ENCODE peak calls at places on chromosome 16, in nine cellular contexts. One of them, this sample, is unnamed.

GRCh38 chr16:3171181-3171854 is 16.7 kb upstream of the OR1F1 start:
- DNase-seq in OCI-LY7: no peak
- DNase-seq in lower lobe of right lung: peak; percentile 39
- DNase-seq in WTC11: peak; percentile 72
- DNase-seq in foreskin fibroblast: no peak
- DNase-seq in GM12865: peak; percentile 72
- DNase-seq in GM10248: peak; percentile 77
- DNase-seq in esophagus muscularis mucosa: no peak
- DNase-seq in lower leg skin: no peak
- DNase-seq in this sample: no peak

GRCh38 chr16:70657956-70658355 is 11.6 kb downstream of the IL34 start:
- DNase-seq in OCI-LY7: no peak
- DNase-seq in lower lobe of right lung: no peak
- DNase-seq in WTC11: no peak
- DNase-seq in foreskin fibroblast: no peak
- DNase-seq in GM12865: no peak
- DNase-seq in GM10248: no peak
- DNase-seq in esophagus muscularis mucosa: no peak
- DNase-seq in lower leg skin: no peak
- DNase-seq in this sample: no peak

GRCh38 chr16:23572394-23572793 is 14.9 kb downstream of the UBFD1 start:
- DNase-seq in OCI-LY7: no peak
- DNase-seq in lower lobe of right lung: no peak
- DNase-seq in WTC11: no peak
- DNase-seq in foreskin fibroblast: no peak
- DNase-seq in GM12865: no peak
- DNase-seq in GM10248: no peak
- DNase-seq in esophagus muscularis mucosa: no peak
- DNase-seq in lower leg skin: no peak
- DNase-seq in this sample: no peak

GRCh38 chr16:7055443-7055842 is 277.2 kb upstream of the RBFOX1 start:
- DNase-seq in OCI-LY7: no peak
- DNase-seq in lower lobe of right lung: no peak
- DNase-seq in WTC11: no peak
- DNase-seq in foreskin fibroblast: no peak
- DNase-seq in GM12865: no peak
- DNase-seq in GM10248: no peak
- DNase-seq in esophagus muscularis mucosa: no peak
- DNase-seq in lower leg skin: no peak
- DNase-seq in this sample: no peak

GRCh38 chr16:25512041-25512440 is 179.7 kb upstream of the HS3ST4 start:
- DNase-seq in OCI-LY7: no peak
- DNase-seq in lower lobe of right lung: no peak
- DNase-seq in WTC11: no peak
- DNase-seq in foreskin fibroblast: no peak
- DNase-seq in GM12865: no peak
- DNase-seq in GM10248: no peak
- DNase-seq in esophagus muscularis mucosa: no peak
- DNase-seq in lower leg skin: no peak
- DNase-seq in this sample: no peak

GRCh38 chr16:1125471-1125870 is 27.4 kb upstream of the CACNA1H start:
- DNase-seq in OCI-LY7: no peak
- DNase-seq in lower lobe of right lung: no peak
- DNase-seq in WTC11: no peak
- DNase-seq in foreskin fibroblast: no peak
- DNase-seq in GM12865: no peak
- DNase-seq in GM10248: no peak
- DNase-seq in esophagus muscularis mucosa: no peak
- DNase-seq in lower leg skin: no peak
- DNase-seq in this sample: no peak

GRCh38 chr16:28317040-28317880 is 24.9 kb downstream of the SBK1 start:
- DNase-seq in OCI-LY7: peak; percentile 73
- DNase-seq in lower lobe of right lung: peak; percentile 72
- DNase-seq in WTC11: peak; percentile 84
- DNase-seq in foreskin fibroblast: peak; percentile 21
- DNase-seq in GM12865: peak; percentile 60
- DNase-seq in GM10248: peak; percentile 83
- DNase-seq in esophagus muscularis mucosa: no peak
- DNase-seq in lower leg skin: no peak
- DNase-seq in this sample: peak; percentile 75

GRCh38 chr16:69100046-69100765 is 5.2 kb upstream of the HAS3 start:
- DNase-seq in OCI-LY7: no peak
- DNase-seq in lower lobe of right lung: no peak
- DNase-seq in WTC11: no peak
- DNase-seq in foreskin fibroblast: no peak
- DNase-seq in GM12865: no peak
- DNase-seq in GM10248: no peak
- DNase-seq in esophagus muscularis mucosa: no peak
- DNase-seq in lower leg skin: no peak
- DNase-seq in this sample: no peak

GRCh38 chr16:47778106-47778803 is 317.1 kb downstream of the PHKB start:
- DNase-seq in OCI-LY7: no peak
- DNase-seq in lower lobe of right lung: no peak
- DNase-seq in WTC11: no peak
- DNase-seq in foreskin fibroblast: no peak
- DNase-seq in GM12865: no peak
- DNase-seq in GM10248: no peak
- DNase-seq in esophagus muscularis mucosa: no peak
- DNase-seq in lower leg skin: no peak
- DNase-seq in this sample: no peak

GRCh38 chr16:23807028-23807427 is 28.8 kb upstream of the PRKCB start:
- DNase-seq in OCI-LY7: peak; percentile 77
- DNase-seq in lower lobe of right lung: peak; percentile 45
- DNase-seq in WTC11: no peak
- DNase-seq in foreskin fibroblast: no peak
- DNase-seq in GM12865: peak; percentile 37
- DNase-seq in GM10248: no peak
- DNase-seq in esophagus muscularis mucosa: no peak
- DNase-seq in lower leg skin: peak; percentile 14
- DNase-seq in this sample: no peak

GRCh38 chr16:57912529-57913260 is 58.2 kb downstream of the CNGB1 start:
- DNase-seq in OCI-LY7: no peak
- DNase-seq in lower lobe of right lung: no peak
- DNase-seq in WTC11: no peak
- DNase-seq in foreskin fibroblast: no peak
- DNase-seq in GM12865: no peak
- DNase-seq in GM10248: no peak
- DNase-seq in esophagus muscularis mucosa: no peak
- DNase-seq in lower leg skin: no peak
- DNase-seq in this sample: no peak

GRCh38 chr16:23172549-23172948 is 10.0 kb upstream of the SCNN1G start:
- DNase-seq in OCI-LY7: no peak
- DNase-seq in lower lobe of right lung: no peak
- DNase-seq in WTC11: no peak
- DNase-seq in foreskin fibroblast: no peak
- DNase-seq in GM12865: no peak
- DNase-seq in GM10248: no peak
- DNase-seq in esophagus muscularis mucosa: no peak
- DNase-seq in lower leg skin: peak; percentile 75
- DNase-seq in this sample: no peak

GRCh38 chr16:546909-547770 is 13.1 kb upstream of the PRR35 start:
- DNase-seq in OCI-LY7: no peak
- DNase-seq in lower lobe of right lung: peak; percentile 78
- DNase-seq in WTC11: peak; percentile 88
- DNase-seq in foreskin fibroblast: no peak
- DNase-seq in GM12865: no peak
- DNase-seq in GM10248: no peak
- DNase-seq in esophagus muscularis mucosa: no peak
- DNase-seq in lower leg skin: no peak
- DNase-seq in this sample: peak; percentile 61

DNA sequence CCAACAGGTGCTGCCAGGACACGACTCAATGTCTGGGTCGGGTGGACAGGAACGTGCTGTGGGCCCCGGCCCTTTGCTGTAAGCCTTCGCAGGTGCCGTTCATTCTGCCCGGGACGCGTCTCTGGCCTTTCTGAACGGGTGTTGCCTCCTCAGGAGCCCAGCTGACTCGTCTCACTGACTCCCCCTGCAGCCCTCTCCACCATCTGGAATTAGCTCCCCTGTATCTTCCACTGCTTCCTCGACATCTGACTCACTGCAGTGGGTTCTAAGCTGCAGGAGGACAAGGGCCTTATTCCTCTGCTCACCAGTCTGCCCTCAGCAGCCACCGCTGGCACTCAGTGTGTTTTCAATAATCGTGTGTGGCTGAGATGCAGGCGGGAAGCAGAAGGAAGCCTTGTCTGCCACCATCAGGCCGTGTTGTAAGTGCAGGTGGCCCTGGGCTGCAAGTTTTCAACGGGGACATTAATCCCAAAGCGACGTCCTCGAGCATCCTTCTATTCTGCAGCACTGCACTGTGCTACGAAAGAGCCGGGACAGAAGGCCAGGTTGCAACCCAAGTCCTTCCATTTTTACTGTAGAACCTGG is 256.2 kb downstream of the FOXL1 start:
- DNase-seq in OCI-LY7: no peak
- DNase-seq in lower lobe of right lung: no peak
- DNase-seq in WTC11: peak; percentile 60
- DNase-seq in foreskin fibroblast: no peak
- DNase-seq in GM12865: no peak
- DNase-seq in GM10248: no peak
- DNase-seq in esophagus muscularis mucosa: no peak
- DNase-seq in lower leg skin: no peak
- DNase-seq in this sample: peak; percentile 30
- TF ChIP-seq CTCF in OCI-LY7: no peak
- TF ChIP-seq CTCF in lower lobe of right lung: no peak
- TF ChIP-seq CTCF in WTC11: no peak
- TF ChIP-seq CTCF in foreskin fibroblast: peak; percentile 10
- TF ChIP-seq CTCF in GM12865: no peak
- TF ChIP-seq CTCF in GM10248: no peak
- TF ChIP-seq CTCF in esophagus muscularis mucosa: no peak
- TF ChIP-seq CTCF in lower leg skin: no peak
- TF ChIP-seq CTCF in this sample: no peak

DNA sequence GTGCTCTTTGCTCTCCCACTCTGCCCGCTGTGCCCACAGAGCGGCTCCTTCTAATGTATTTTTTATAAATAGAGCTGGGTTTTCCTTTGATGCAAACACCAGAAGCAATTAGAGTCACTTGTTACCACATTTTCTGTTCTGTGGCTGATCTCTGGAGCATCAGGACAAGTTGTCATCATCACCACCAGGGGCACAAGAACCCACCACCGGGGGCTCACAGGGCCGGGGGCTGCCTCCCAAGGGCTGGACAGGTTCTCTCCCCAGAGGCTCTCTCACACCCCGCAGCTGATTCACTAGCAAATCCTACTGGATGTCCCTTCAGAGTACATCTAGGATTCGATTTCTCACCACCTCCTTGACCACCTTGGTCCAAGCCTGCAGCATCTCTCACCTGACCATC is 18.5 kb downstream of the C16orf82 start:
- DNase-seq in OCI-LY7: no peak
- DNase-seq in lower lobe of right lung: no peak
- DNase-seq in WTC11: peak; percentile 38
- DNase-seq in foreskin fibroblast: no peak
- DNase-seq in GM12865: no peak
- DNase-seq in GM10248: no peak
- DNase-seq in esophagus muscularis mucosa: no peak
- DNase-seq in lower leg skin: no peak
- DNase-seq in this sample: no peak
- TF ChIP-seq CTCF in OCI-LY7: peak; percentile 21
- TF ChIP-seq CTCF in lower lobe of right lung: no peak
- TF ChIP-seq CTCF in WTC11: peak; percentile 23
- TF ChIP-seq CTCF in foreskin fibroblast: no peak
- TF ChIP-seq CTCF in GM12865: no peak
- TF ChIP-seq CTCF in GM10248: no peak
- TF ChIP-seq CTCF in esophagus muscularis mucosa: no peak
- TF ChIP-seq CTCF in lower leg skin: no peak
- TF ChIP-seq CTCF in this sample: no peak

GRCh38 chr16:80616362-80616761 is 75.6 kb downstream of the DYNLRB2 start:
- DNase-seq in OCI-LY7: no peak
- DNase-seq in lower lobe of right lung: no peak
- DNase-seq in WTC11: no peak
- DNase-seq in foreskin fibroblast: no peak
- DNase-seq in GM12865: no peak
- DNase-seq in GM10248: no peak
- DNase-seq in esophagus muscularis mucosa: peak; percentile 60
- DNase-seq in lower leg skin: no peak
- DNase-seq in this sample: no peak

GRCh38 chr16:80612461-80613017 is 71.7 kb downstream of the DYNLRB2 start:
- DNase-seq in OCI-LY7: no peak
- DNase-seq in lower lobe of right lung: no peak
- DNase-seq in WTC11: no peak
- DNase-seq in foreskin fibroblast: no peak
- DNase-seq in GM12865: no peak
- DNase-seq in GM10248: peak; percentile 10
- DNase-seq in esophagus muscularis mucosa: peak; percentile 77
- DNase-seq in lower leg skin: peak; percentile 73
- DNase-seq in this sample: no peak

GRCh38 chr16:80611930-80612327 is 71.1 kb downstream of the DYNLRB2 start:
- DNase-seq in OCI-LY7: no peak
- DNase-seq in lower lobe of right lung: no peak
- DNase-seq in WTC11: no peak
- DNase-seq in foreskin fibroblast: no peak
- DNase-seq in GM12865: no peak
- DNase-seq in GM10248: peak; percentile 13
- DNase-seq in esophagus muscularis mucosa: no peak
- DNase-seq in lower leg skin: peak; percentile 39
- DNase-seq in this sample: no peak

GRCh38 chr16:80615751-80616150 is 75.0 kb downstream of the DYNLRB2 start:
- DNase-seq in OCI-LY7: no peak
- DNase-seq in lower lobe of right lung: no peak
- DNase-seq in WTC11: no peak
- DNase-seq in foreskin fibroblast: no peak
- DNase-seq in GM12865: no peak
- DNase-seq in GM10248: no peak
- DNase-seq in esophagus muscularis mucosa: peak; percentile 62
- DNase-seq in lower leg skin: no peak
- DNase-seq in this sample: no peak

GRCh38 chr16:80614908-80615696 is 74.3 kb downstream of the DYNLRB2 start:
- DNase-seq in OCI-LY7: no peak
- DNase-seq in lower lobe of right lung: no peak
- DNase-seq in WTC11: no peak
- DNase-seq in foreskin fibroblast: peak; percentile 65
- DNase-seq in GM12865: no peak
- DNase-seq in GM10248: no peak
- DNase-seq in esophagus muscularis mucosa: no peak
- DNase-seq in lower leg skin: no peak
- DNase-seq in this sample: no peak
- TF ChIP-seq CTCF in OCI-LY7: no peak
- TF ChIP-seq CTCF in lower lobe of right lung: no peak
- TF ChIP-seq CTCF in WTC11: no peak
- TF ChIP-seq CTCF in foreskin fibroblast: no peak
- TF ChIP-seq CTCF in GM12865: no peak
- TF ChIP-seq CTCF in GM10248: no peak
- TF ChIP-seq CTCF in esophagus muscularis mucosa: no peak
- TF ChIP-seq CTCF in lower leg skin: no peak
- TF ChIP-seq CTCF in this sample: no peak

DNA sequence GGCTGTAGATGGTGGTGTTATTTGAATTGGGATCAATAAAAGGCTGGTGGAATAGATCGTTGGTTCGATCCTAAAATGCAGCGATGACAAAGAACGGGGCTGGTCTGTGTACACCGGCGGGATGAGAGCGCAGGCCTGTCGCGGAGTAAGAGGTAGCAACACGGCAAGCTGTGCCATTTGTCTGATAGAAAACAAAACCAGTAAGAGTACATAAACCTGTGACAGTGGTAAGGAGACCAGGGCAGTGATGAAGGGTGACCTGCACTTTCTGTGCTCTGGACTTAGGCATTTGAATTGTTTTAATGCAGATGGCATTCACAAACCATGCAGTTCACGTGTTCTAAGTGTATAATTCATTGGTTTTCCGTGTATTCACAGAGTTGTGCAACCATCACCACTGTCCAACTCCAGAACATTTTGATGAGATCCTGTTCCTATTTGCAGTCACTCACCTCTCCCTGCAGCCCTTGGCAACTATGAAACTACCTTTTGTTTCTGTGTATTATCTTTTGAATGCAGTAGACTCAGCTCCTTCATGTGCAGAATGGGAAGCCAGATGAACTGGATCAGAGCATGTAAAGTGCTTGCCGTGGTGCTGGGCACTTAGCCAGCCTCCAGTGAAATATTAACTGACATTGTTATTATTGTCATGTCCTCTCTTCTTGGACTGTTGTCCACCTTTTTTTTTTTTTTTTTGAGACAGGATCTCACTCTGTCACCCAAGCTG is 286.1 kb downstream of the SNX29 start:
- DNase-seq in OCI-LY7: no peak
- DNase-seq in lower lobe of right lung: no peak
- DNase-seq in WTC11: no peak
- DNase-seq in foreskin fibroblast: no peak
- DNase-seq in GM12865: no peak
- DNase-seq in GM10248: no peak
- DNase-seq in esophagus muscularis mucosa: no peak
- DNase-seq in lower leg skin: no peak
- DNase-seq in this sample: no peak
- TF ChIP-seq CTCF in OCI-LY7: no peak
- TF ChIP-seq CTCF in lower lobe of right lung: no peak
- TF ChIP-seq CTCF in WTC11: no peak
- TF ChIP-seq CTCF in foreskin fibroblast: no peak
- TF ChIP-seq CTCF in GM12865: no peak
- TF ChIP-seq CTCF in GM10248: no peak
- TF ChIP-seq CTCF in esophagus muscularis mucosa: no peak
- TF ChIP-seq CTCF in lower leg skin: no peak
- TF ChIP-seq CTCF in this sample: no peak

This sample was measured in endothelial cell.